ENCODE peak calls at places on chromosomes 11 and 22, in eight cellular contexts. A, R, D, C, L, Y, O and F are unnamed samples.

GRCh38 chr11:94275961-94276360 is 28.4 kb upstream of the IZUMO1R start:
- DNase-seq in D (no peak), Y (no peak), O (no peak), L (no peak), A (no peak), R (no peak), C (no peak), F (no peak)

GRCh38 chr11:862028-862703 is 19.5 kb downstream of the TSPAN4 start:
- DNase-seq in C (no peak), Y (no peak), R (no peak), A (peak), O (no peak), D (no peak), L (no peak), F (no peak)

GRCh38 chr11:67230406-67230805 is 35.9 kb upstream of the GRK2 start:
- DNase-seq in L (no peak), Y (no peak), A (no peak), C (no peak), D (no peak), O (no peak), R (no peak), F (no peak)

GRCh38 chr11:105081412-105082150 is 36.4 kb upstream of the CARD16 start:
- DNase-seq in C (no peak), O (no peak), R (no peak), Y (no peak), L (no peak), A (no peak), D (no peak), F (no peak)

GRCh38 chr22:27719535-27720227 is 81.9 kb downstream of the MN1 start:
- DNase-seq in R (no peak), C (peak), A (no peak), D (no peak), L (no peak), Y (no peak), O (no peak), F (no peak)

GRCh38 chr11:119723952-119724325 is 5.1 kb downstream of the NECTIN1 start:
- DNase-seq in D (no peak), O (no peak), L (no peak), R (no peak), C (no peak), Y (no peak), A (no peak), F (no peak)

GRCh38 chr11:69132301-69132670 is 23.4 kb upstream of the SMIM38 start:
- DNase-seq in D (no peak), R (no peak), A (no peak), O (no peak), L (no peak), C (no peak), Y (no peak), F (no peak)

GRCh38 chr11:24739637-24740036 is 242.8 kb downstream of the LUZP2 start:
- DNase-seq in R (no peak), C (no peak), A (no peak), Y (no peak), L (no peak), O (no peak), D (no peak), F (no peak)

GRCh38 chr11:19866037-19866436 is 153.4 kb downstream of the NAV2 start:
- DNase-seq in O (no peak), D (no peak), R (no peak), A (no peak), Y (no peak), L (no peak), C (no peak), F (no peak)

GRCh38 chr11:119791701-119792151 is 62.7 kb upstream of the NECTIN1 start:
- DNase-seq in R (no peak), O (no peak), C (peak), D (no peak), Y (no peak), A (no peak), L (no peak), F (no peak)

GRCh38 chr11:67029146-67029545 is 6.2 kb downstream of the SYT12 start:
- DNase-seq in R (no peak), C (no peak), O (no peak), Y (no peak), D (no peak), L (no peak), A (no peak), F (no peak)

GRCh38 chr11:304915-305833 is 2.4 kb upstream of the IFITM2 start:
- DNase-seq in A (peak), O (peak), D (no peak), L (no peak), R (no peak), Y (no peak), C (peak), F (no peak)

GRCh38 chr11:116990061-116990473 is 108.2 kb downstream of the SIK3 start:
- DNase-seq in C (peak), A (no peak), L (no peak), R (no peak), Y (no peak), D (no peak), O (no peak), F (peak)

GRCh38 chr22:46905415-46905814 is 143.0 kb downstream of the TBC1D22A start:
- DNase-seq in R (no peak), Y (no peak), C (no peak), L (no peak), O (no peak), D (no peak), A (no peak), F (no peak)

GRCh38 chr11:69643646-69644045 is 2.7 kb downstream of the CCND1 start:
- DNase-seq in D (no peak), R (no peak), Y (no peak), A (no peak), O (no peak), C (no peak), L (no peak), F (no peak)

GRCh38 chr11:68142441-68143309 is 21.5 kb upstream of the CHKA start:
- DNase-seq in A (no peak), Y (no peak), D (no peak), R (no peak), C (no peak), O (no peak), L (no peak), F (no peak)

GRCh38 chr11:61369372-61370348 is 7.5 kb downstream of the TMEM138 start:
- DNase-seq in C (peak), L (no peak), Y (no peak), R (no peak), A (peak), O (no peak), D (no peak), F (peak)

GRCh38 chr11:117538731-117539130 is 211.1 kb downstream of the CEP164 start:
- DNase-seq in C (no peak), A (no peak), R (no peak), D (no peak), L (no peak), O (no peak), Y (no peak), F (no peak)

GRCh38 chr22:33274214-33274828 is 216.1 kb upstream of the SYN3 start:
- DNase-seq in O (peak), L (no peak), R (no peak), C (peak), D (no peak), A (no peak), Y (no peak), F (no peak)

GRCh38 chr11:14703731-14704130 is 60.1 kb downstream of the PDE3B start:
- DNase-seq in D (no peak), R (no peak), C (no peak), Y (no peak), L (no peak), O (peak), A (no peak), F (no peak)

GRCh38 chr11:60700689-60701508 is 1.5 kb downstream of the MS4A8 start:
- DNase-seq in D (no peak), R (no peak), O (no peak), C (peak), A (peak), L (no peak), Y (no peak), F (peak)

GRCh38 chr22:32005453-32005852 is 37.6 kb upstream of the SLC5A1 start:
- DNase-seq in A (no peak), L (no peak), O (no peak), R (no peak), D (no peak), C (peak), Y (no peak), F (peak)

GRCh38 chr11:2913029-2913431 is 16.2 kb downstream of the PHLDA2 start:
- DNase-seq in L (no peak), Y (no peak), C (peak), R (no peak), A (no peak), D (no peak), O (no peak), F (no peak)

GRCh38 chr11:60016881-60017280 is at the start of gene OOSP4B:
- DNase-seq in C (no peak), R (no peak), O (no peak), D (no peak), L (no peak), A (no peak), Y (no peak), F (no peak)

GRCh38 chr22:45083659-45084305 is 74.0 kb upstream of the PHF21B start:
- DNase-seq in C (peak), O (no peak), D (no peak), Y (no peak), R (no peak), L (no peak), A (no peak), F (peak)

GRCh38 chr11:20609727-20610707 is 10.6 kb downstream of the SLC6A5 start:
- DNase-seq in R (peak), A (peak), O (peak), C (peak), D (no peak), L (no peak), Y (peak), F (no peak)

GRCh38 chr22:42116848-42117424 is 13.7 kb downstream of the CYP2D6 start:
- DNase-seq in O (no peak), Y (no peak), A (no peak), D (no peak), C (no peak), L (no peak), R (no peak), F (no peak)

GRCh38 chr11:64355078-64355940 is 3.7 kb upstream of the RPS6KA4 start:
- DNase-seq in L (no peak), C (peak), D (peak), A (peak), R (no peak), O (peak), Y (no peak), F (peak)

GRCh38 chr22:39244073-39244495 is 698 bp downstream of the PDGFB start:
- DNase-seq in O (no peak), D (no peak), C (peak), L (no peak), A (no peak), R (no peak), Y (no peak), F (no peak)

GRCh38 chr22:19631899-19632670 is 82.2 kb upstream of the SEPTIN5 start:
- DNase-seq in R (no peak), Y (no peak), A (no peak), O (no peak), L (no peak), D (no peak), C (peak), F (peak)

GRCh38 chr11:68447015-68447801 is 13.3 kb upstream of the PPP6R3 start:
- DNase-seq in L (peak), A (peak), C (peak), R (peak), O (peak), Y (peak), D (peak), F (no peak)

GRCh38 chr22:35359380-35360065 is 21.4 kb upstream of the HMOX1 start:
- DNase-seq in D (no peak), R (no peak), Y (no peak), A (no peak), L (no peak), C (no peak), O (no peak), F (no peak)

GRCh38 chr11:11972148-11972547 is 36.3 kb downstream of the DKK3 start:
- DNase-seq in R (no peak), A (no peak), L (no peak), C (no peak), D (no peak), Y (no peak), O (no peak), F (no peak)

GRCh38 chr11:9977554-9977953 is 313.7 kb downstream of the SWAP70 start:
- DNase-seq in Y (no peak), A (no peak), R (no peak), C (no peak), L (no peak), D (no peak), O (no peak), F (no peak)